ENCODE peak calls at places on chromosomes 6 and 20, in five cellular contexts. Q, X, A, K and O are unnamed samples.

GRCh38 chr20:24446811-24447210 is 22.6 kb upstream of the SYNDIG1 start:
- DNase-seq in Q (no peak), X (no peak), A (no peak), K (no peak), O (no peak)

GRCh38 chr6:111096246-111096645 is 8.9 kb downstream of the SLC16A10 start:
- DNase-seq in Q (no peak), X (no peak), A (no peak), K (no peak), O (no peak)

GRCh38 chr6:45640081-45640491 is 262.4 kb upstream of the SUPT3H start:
- DNase-seq in Q (peak; percentile 78), X (no peak), A (peak; percentile 77), K (no peak), O (no peak)

GRCh38 chr6:135251964-135252429 is 70.9 kb downstream of the MYB start:
- DNase-seq in Q (peak; percentile 73), X (no peak), A (no peak), K (peak; percentile 69), O (no peak)

GRCh38 chr6:162973141-162973872 is 245.5 kb downstream of the PACRG start:
- DNase-seq in Q (no peak), X (no peak), A (no peak), K (no peak), O (no peak)

GRCh38 chr20:3539708-3540107 is 68.9 kb downstream of the ATRN start:
- DNase-seq in Q (no peak), X (no peak), A (no peak), K (no peak), O (no peak)

GRCh38 chr6:16911088-16911487 is 149.8 kb upstream of the ATXN1 start:
- DNase-seq in Q (no peak), X (no peak), A (no peak), K (no peak), O (no peak)

GRCh38 chr20:23943304-23943703 is 45.3 kb downstream of the GGTLC1 start:
- DNase-seq in Q (no peak), X (no peak), A (no peak), K (no peak), O (no peak)

GRCh38 chr20:59258103-59258705 is 42.2 kb upstream of the EDN3 start:
- DNase-seq in Q (no peak), X (no peak), A (no peak), K (no peak), O (no peak)

GRCh38 chr6:167798453-167798852 is 28.3 kb upstream of the AFDN start:
- DNase-seq in Q (no peak), X (no peak), A (no peak), K (no peak), O (no peak)

GRCh38 chr6:170108456-170108855 is 182.4 kb downstream of the DLL1 start:
- DNase-seq in Q (no peak), X (peak; percentile 20), A (no peak), K (no peak), O (no peak)

GRCh38 chr6:44512868-44513641 is 125.5 kb downstream of the CDC5L start:
- DNase-seq in Q (no peak), X (peak; percentile 24), A (no peak), K (no peak), O (no peak)

GRCh38 chr20:58893355-58894151 is 41.0 kb downstream of the GNAS start:
- DNase-seq in Q (peak; percentile 34), X (no peak), A (peak; percentile 36), K (peak; percentile 62), O (no peak)

GRCh38 chr20:49420811-49421295 is 61.6 kb downstream of the KCNB1 start:
- DNase-seq in Q (no peak), X (no peak), A (no peak), K (no peak), O (no peak)

DNA sequence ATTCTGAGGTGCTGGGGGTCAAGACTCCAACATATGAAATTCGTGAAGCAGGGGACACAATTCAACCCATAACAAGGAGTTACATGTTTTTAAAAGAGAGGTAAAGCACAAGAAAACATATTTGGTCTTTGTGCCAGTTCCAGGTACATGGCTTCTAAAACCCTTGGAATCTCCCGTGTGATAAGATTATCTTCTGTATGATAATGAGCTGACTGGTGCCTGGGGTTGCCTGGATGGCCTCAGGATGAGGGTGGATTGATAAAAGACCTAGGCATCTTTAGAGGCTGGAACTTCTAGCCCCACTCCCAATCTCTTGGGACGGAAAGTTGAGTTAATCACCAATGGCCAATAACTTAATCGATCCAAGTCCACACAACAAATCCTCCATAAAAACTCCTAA is 87.0 kb downstream of the FAM217A start:
- DNase-seq in Q (no peak), X (no peak), A (peak; percentile 53), K (no peak), O (no peak)
- H2AFZ ChIP-seq in Q (no peak overlapping the region), X (no peak overlapping the region), A (no peak overlapping the region), K (no peak overlapping the region), O (no peak overlapping the region)

GRCh38 chr6:127510876-127511275 is 8.3 kb downstream of the MTCL3 start:
- DNase-seq in Q (no peak), X (no peak), A (no peak), K (no peak), O (no peak)
- H3K4me1 ChIP-seq in Q (peaks cover 3% of the 10 kb centered on the region), X (no peaks in the 10 kb centered on the region), A (peaks cover 8% of the 10 kb centered on the region), K (peaks cover 9% of the 10 kb centered on the region), O (peaks cover 7% of the 10 kb centered on the region)

DNA sequence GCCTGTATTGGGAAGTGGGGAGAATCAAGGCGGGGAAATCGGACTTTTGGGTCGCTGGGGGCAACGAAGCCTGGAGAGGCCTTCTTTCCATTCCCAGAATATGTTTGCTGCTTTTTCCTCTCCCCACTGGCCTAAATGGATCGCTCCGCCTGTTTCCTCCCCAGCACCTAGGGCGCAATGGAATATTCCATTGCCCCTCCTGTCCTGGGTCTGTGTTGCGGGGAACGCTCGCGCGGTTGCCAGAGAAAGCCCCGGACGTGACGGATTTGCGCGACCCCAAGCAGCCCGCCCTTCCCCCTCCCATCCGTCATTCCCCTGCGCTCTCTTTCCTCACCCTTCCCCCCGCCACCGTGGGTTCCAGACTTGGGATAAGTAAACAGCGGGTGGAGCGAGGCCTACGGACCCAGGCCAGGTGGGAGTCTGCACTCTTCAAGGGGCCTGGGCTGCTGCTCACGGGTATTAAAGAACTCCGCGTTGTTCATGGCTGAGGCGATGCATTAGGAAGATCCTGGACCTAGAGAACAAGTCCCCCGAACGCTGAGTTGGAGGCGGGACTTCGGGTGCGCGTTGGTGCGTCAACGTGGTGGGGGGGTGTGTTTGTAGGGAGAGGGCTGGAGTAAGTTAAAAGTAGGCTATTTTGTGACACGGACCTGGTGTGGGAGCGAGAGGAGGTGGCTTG is at the start of gene PPT2:
- DNase-seq in Q (peak; percentile 91), X (peak; percentile 93), A (peak; percentile 38), K (peak; percentile 97), O (peak; percentile 88)
- H2AK5ac ChIP-seq in Q (peak within 1 kb of the TSS; percentile 69), X (no peak within 1 kb of the TSS), A (peak within 1 kb of the TSS; percentile 59), K (no peak within 1 kb of the TSS), O (peak within 1 kb of the TSS; percentile 88)

GRCh38 chr6:156461647-156462046 is 315.5 kb upstream of the ARID1B start:
- DNase-seq in Q (no peak), X (no peak), A (no peak), K (no peak), O (no peak)

DNA sequence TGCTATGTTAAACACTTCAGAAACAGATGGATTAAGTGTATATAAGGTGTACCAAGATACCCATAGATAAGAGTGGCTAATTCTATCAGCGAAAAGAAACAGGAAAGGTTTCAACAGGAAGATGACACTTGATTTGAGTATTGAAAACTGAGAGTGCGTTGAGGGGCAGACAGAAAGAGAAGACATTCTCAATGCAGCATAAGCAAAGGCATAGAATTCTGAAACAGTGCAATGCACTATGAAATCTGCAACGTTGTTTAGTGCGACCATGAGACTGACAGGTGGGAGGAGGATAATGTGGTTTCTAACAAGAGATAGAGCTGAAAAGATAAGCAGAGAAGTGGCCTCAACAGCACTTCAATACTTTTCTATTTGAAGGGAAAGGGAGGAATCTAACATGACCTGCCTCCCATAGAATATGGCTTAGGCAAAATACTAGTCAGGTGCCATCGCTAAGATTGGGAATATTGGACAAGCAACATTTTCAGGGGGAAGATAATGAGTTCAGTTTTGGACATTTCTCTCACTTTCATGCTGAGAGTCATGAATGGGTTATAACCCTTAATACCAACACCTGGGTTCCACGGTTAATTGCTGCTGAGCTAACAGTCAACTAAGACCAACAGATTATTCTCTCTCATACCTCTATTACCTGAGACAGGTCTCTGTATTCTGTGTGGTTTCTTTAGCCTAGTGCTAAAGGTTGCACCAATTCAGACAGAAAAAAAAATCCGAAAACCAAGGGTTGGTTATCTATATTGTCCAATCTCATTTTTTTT is 312.9 kb upstream of the ARID1B start:
- DNase-seq in Q (no peak), X (no peak), A (no peak), K (no peak), O (no peak)
- H2AFZ ChIP-seq in Q (no peak overlapping the region), X (no peak overlapping the region), A (no peak overlapping the region), K (no peak overlapping the region), O (no peak overlapping the region)

DNA sequence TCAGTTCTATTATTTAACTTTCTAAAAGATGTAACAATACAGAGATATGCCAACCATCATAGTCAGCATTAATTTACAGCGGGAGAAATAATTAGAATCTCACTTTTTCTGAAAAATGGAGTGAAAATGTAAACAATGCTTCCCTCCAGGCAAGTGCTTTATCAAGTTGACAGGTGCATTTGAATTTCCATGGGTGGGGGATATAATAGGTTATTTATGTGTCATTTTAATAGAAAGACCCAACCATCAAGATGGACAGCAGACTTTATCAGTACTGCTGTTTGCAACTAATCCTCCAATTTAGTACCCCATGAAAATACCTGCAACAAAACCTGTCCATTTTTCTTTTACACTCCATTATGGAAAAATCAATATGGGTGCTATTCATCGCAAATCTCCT is 780.1 kb downstream of the TFAP2A start:
- DNase-seq in Q (no peak), X (no peak), A (no peak), K (no peak), O (no peak)
- H3K4me1 ChIP-seq in Q (no peaks in the 10 kb centered on the region), X (no peaks in the 10 kb centered on the region), A (no peaks in the 10 kb centered on the region), K (no peaks in the 10 kb centered on the region), O (no peaks in the 10 kb centered on the region)

GRCh38 chr20:45441746-45442145 is 25.8 kb downstream of the PIGT start:
- DNase-seq in Q (no peak), X (no peak), A (no peak), K (no peak), O (no peak)

GRCh38 chr20:45444050-45444449 is 25.5 kb upstream of the WFDC2 start:
- DNase-seq in Q (no peak), X (no peak), A (no peak), K (no peak), O (no peak)

GRCh38 chr20:45436732-45437485 is 21.0 kb downstream of the PIGT start:
- DNase-seq in Q (peak; percentile 81), X (peak; percentile 84), A (peak; percentile 99), K (peak; percentile 89), O (peak; percentile 80)

GRCh38 chr20:45440891-45441685 is 25.1 kb downstream of the PIGT start:
- DNase-seq in Q (no peak), X (no peak), A (no peak), K (no peak), O (no peak)

DNA sequence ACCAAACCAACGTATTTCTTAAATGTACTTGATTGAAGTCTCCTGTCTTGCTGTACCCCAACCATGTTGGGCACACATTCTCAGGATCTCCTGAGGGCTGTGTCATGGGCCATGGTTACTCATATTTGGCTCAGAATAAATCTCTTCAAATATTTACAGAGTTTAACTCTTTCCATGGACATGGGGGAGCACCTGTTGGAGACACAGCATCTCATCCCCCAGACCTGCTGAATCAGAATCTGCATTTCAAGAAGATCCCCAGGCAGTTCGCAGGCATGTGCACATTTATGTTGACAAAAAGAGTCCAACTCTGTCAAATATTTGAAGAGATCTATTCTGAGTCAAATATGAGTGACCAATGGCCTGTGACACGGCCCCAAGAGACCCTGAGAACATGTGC is 24.5 kb downstream of the PIGT start:
- DNase-seq in Q (no peak), X (no peak), A (no peak), K (no peak), O (no peak)
- H2AK5ac ChIP-seq in Q (no peak overlapping the region), X (no peak overlapping the region), A (no peak overlapping the region), K (no peak overlapping the region), O (no peak overlapping the region)